ENCODE peak calls at places on chromosomes 3 and 15, in six cellular contexts. G is A673, M is Panc1, Z is body of pancreas, J is hepatocyte, C is neuronal stem cell. H is an unnamed sample. For H3K36me3 and H3K27me3, the result is how much of the 10 kb centered on the place peaks cover.

GRCh38 chr3:110589381-110589780 is 482.2 kb upstream of the NECTIN3 start:
- DNase-seq in M (no peak), G (no peak), Z (no peak), J (no peak), C (no peak), H (no peak)

GRCh38 chr3:4512895-4513616 is 19.9 kb downstream of the ITPR1 start:
- DNase-seq in G (no peak), Z (no peak), M (no peak), C (no peak), J (no peak), H (no peak)

GRCh38 chr15:99421172-99421656 is 144.6 kb upstream of the MEF2A start:
- DNase-seq in M (no peak), Z (peak), C (no peak), J (peak), G (no peak), H (no peak)

GRCh38 chr3:140430494-140430893 is 247.4 kb upstream of the TRIM42 start:
- DNase-seq in G (no peak), M (no peak), J (no peak), Z (no peak), C (no peak), H (no peak)

GRCh38 chr3:42535981-42536784 is 33.7 kb downstream of the VIPR1 start:
- DNase-seq in C (peak), G (peak), M (peak), J (peak), Z (peak), H (no peak)

GRCh38 chr3:177191108-177191779 is 6.0 kb downstream of the TBL1XR1 start:
- DNase-seq in M (no peak), J (no peak), Z (no peak), C (no peak), G (no peak), H (no peak)

GRCh38 chr3:157074490-157074889 is 85.5 kb downstream of the CCNL1 start:
- DNase-seq in C (no peak), M (no peak), G (no peak), J (no peak), Z (peak), H (no peak)

GRCh38 chr3:102106421-102107097 is 257.2 kb downstream of the NFKBIZ start:
- DNase-seq in G (no peak), C (no peak), J (no peak), Z (no peak), M (no peak), H (no peak)

GRCh38 chr3:81245043-81245442 is 516.4 kb downstream of the GBE1 start:
- DNase-seq in J (no peak), M (no peak), Z (no peak), G (no peak), C (no peak), H (no peak)

GRCh38 chr3:27319847-27320526 is 49.2 kb downstream of the NEK10 start:
- DNase-seq in G (no peak), Z (peak), C (no peak), J (no peak), M (no peak), H (no peak)

GRCh38 chr3:18556001-18556408 is 130.9 kb upstream of the SATB1 start:
- DNase-seq in C (no peak), J (no peak), Z (no peak), M (no peak), G (no peak), H (no peak)

GRCh38 chr3:137767146-137768020 is 3.3 kb downstream of the SOX14 start:
- DNase-seq in M (no peak), C (no peak), Z (no peak), J (no peak), G (no peak), H (no peak)

GRCh38 chr3:147191795-147192385 is 214.5 kb downstream of the ZIC4 start:
- DNase-seq in G (peak), J (peak), M (peak), C (peak), Z (peak), H (peak)

GRCh38 chr3:122021811-122022401 is at the start of gene ILDR1:
- DNase-seq in G (no peak), C (no peak), J (peak), Z (peak), M (no peak), H (no peak)

GRCh38 chr3:55160241-55160877 is 232.5 kb upstream of the LRTM1 start:
- DNase-seq in Z (peak), J (peak), G (peak), C (no peak), M (no peak), H (peak)

GRCh38 chr3:179750720-179751328 is 98.0 kb downstream of the USP13 start:
- DNase-seq in M (no peak), G (peak), J (peak), C (no peak), Z (no peak), H (no peak)

GRCh38 chr3:65922441-65922840 is 116.3 kb downstream of the MAGI1 start:
- DNase-seq in J (no peak), C (no peak), G (no peak), Z (no peak), M (no peak), H (no peak)

GRCh38 chr3:148884261-148884660 is 19.2 kb downstream of the CPA3 start:
- DNase-seq in J (no peak), M (no peak), Z (no peak), C (no peak), G (no peak), H (no peak)

GRCh38 chr15:83504365-83504764 is 57.2 kb downstream of the SH3GL3 start:
- DNase-seq in M (no peak), C (no peak), J (peak), Z (no peak), G (peak), H (peak)

GRCh38 chr15:74171965-74172541 is 1.5 kb upstream of the ISLR start:
- DNase-seq in G (no peak), J (no peak), C (no peak), Z (no peak), M (no peak), H (no peak)

GRCh38 chr15:43268111-43269105 is 1.7 kb upstream of the TGM5 start:
- DNase-seq in M (no peak), C (peak), Z (no peak), G (peak), J (no peak), H (no peak)

GRCh38 chr15:68795298-68795848 is 25.3 kb downstream of the ANP32A start:
- DNase-seq in J (peak), C (peak), G (peak), Z (peak), M (no peak), H (peak)

GRCh38 chr3:10483686-10484345 is 21.6 kb downstream of the ATP2B2 start:
- DNase-seq in C (no peak), Z (no peak), G (no peak), M (no peak), J (no peak), H (no peak)

GRCh38 chr15:58921267-58921666 is 12.2 kb downstream of the SLTM start:
- DNase-seq in J (no peak), G (no peak), C (no peak), M (no peak), Z (no peak), H (no peak)

GRCh38 chr3:67064105-67064504 is 66.0 kb downstream of the KBTBD8 start:
- DNase-seq in M (no peak), C (no peak), Z (no peak), G (no peak), J (no peak), H (no peak)

GRCh38 chr3:124429129-124429815 is 301.0 kb upstream of the UMPS start:
- DNase-seq in M (no peak), C (no peak), J (peak), Z (no peak), G (peak), H (no peak)

GRCh38 chr3:21174461-21174860 is 576.5 kb downstream of the ZNF385D start:
- DNase-seq in Z (no peak), J (no peak), M (no peak), G (no peak), C (no peak), H (no peak)

GRCh38 chr3:181901626-181902025 is 189.9 kb downstream of the SOX2 start:
- DNase-seq in Z (no peak), C (no peak), G (no peak), M (no peak), J (no peak), H (no peak)

GRCh38 chr3:141659821-141660597 is 78.1 kb upstream of the RNF7 start:
- DNase-seq in G (peak), J (peak), M (no peak), C (peak), Z (peak), H (peak)

GRCh38 chr3:50179710-50180109 is 11.7 kb upstream of the GNAT1 start:
- DNase-seq in J (no peak), G (no peak), M (no peak), C (no peak), Z (no peak), H (no peak)

DNA sequence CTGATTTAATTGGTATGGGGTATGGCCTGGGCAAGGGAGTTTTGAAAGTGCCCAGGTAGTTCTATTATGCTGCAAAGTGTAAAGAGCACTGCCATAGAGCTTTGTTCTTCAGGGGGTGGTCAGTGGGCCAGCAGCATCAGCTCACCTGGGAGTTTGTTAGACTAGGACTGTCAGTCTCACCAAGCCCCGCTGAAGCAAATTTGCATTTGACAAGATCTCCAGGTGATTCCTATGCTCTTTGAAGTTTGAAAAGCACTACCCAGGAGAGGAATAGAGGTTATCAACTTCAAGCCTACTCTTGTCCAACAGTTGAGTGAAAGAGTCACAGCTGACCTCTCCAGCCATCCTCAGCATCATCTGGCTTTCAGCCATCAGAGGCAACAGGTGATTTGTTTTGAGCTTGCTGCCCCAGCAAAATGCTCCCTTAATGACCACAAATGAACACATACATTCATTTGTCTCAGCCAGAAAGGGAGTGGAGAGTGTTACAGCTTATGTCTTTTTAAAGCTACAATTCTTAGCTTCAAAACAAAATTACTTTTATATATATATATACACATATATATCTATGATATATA is 8.0 kb downstream of the ZSCAN2 start:
- DNase-seq in C (no peak), J (no peak), G (no peak), M (no peak), Z (no peak), H (no peak)
- H3K36me3 ChIP-seq in C (under half), J (under half), G (under half), M (under half), Z (under half), H (under half)

DNA sequence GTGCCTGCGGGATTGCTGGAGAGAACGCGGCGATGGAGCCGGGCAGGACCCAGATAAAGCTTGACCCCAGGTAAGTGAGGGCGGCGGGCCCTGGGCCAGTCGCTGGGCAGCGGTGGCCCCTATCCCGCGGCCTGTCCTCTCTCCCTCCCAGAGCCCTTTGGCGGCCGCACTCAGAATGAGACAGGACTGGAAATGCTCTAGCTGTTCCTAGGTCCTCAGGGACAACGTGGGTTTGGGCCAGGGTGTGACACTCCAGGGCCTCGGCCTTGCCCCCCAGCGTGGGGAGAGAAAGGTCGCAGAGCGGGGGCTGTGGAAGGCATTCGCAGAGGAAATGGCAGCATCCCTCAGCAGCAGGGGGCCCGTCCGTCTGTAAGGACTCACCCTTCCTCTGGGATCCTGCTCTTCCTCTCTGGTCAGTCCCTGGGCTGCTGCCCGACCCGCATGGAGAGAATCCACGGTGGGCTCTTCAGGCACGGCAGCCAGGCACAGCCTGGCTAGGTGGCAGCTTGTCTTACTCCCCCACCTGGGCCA is 412 bp downstream of the SLC51A start:
- DNase-seq in Z (no peak), G (no peak), M (no peak), C (no peak), J (no peak), H (no peak)
- H3K4me3 ChIP-seq in Z (no peak), G (no peak), M (no peak), C (no peak), J (no peak), H (no peak)

DNA sequence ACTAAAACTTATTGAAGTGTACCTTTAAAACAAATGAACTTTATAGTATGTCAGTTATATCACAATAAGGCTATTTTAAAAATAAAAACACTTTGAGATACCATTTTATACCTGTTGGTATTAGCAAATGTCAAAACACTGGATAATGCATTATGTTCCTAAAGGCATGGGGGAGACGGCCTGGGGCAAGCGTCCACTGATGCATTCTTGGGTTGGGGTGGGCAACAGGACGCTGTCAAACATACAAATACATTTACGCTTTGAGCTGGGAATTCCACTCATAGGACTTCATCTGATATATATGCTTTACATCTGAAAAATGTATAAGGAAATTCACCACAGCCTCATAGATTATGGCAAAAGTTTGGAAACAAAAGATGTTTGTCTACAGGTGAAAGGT is 7.6 kb upstream of the GATA2 start:
- DNase-seq in J (no peak), M (no peak), G (no peak), C (no peak), Z (no peak), H (no peak)
- H3K27me3 ChIP-seq in J (under half), M (under half), G (under half), C (half or more), Z (under half), H (under half)

GRCh38 chr3:58154752-58155449 is 55.9 kb downstream of the DNASE1L3 start:
- DNase-seq in G (no peak), J (no peak), M (no peak), Z (peak), C (no peak), H (no peak)
- H3K36me3 ChIP-seq in G (under half), J (under half), M (under half), Z (under half), C (under half), H (half or more)

DNA sequence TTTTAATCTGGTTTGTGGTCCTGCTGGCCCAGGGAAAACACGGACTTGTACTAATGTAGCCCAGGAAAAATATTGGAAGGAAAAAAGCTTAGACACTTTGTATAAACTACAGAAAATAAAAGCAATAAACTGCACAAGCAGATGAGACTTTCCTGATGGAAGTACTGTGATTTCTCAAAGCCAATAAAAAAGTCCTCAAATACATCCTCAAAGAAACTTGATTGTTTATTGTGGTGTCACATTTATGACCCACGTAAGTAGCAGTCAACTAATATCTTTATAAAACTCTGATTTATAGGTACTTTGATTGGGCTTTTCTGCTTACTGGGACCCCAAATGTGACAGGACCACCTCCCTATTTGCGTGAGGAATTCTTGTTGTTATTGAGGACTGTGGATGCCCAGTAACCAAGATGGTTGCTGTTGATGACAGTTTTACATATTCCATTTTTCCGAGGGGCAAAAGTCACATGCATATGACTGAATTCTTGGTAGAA is 159.2 kb upstream of the TSC22D2 start:
- DNase-seq in G (no peak), Z (no peak), J (no peak), M (no peak), C (no peak), H (no peak)
- H3K4me3 ChIP-seq in G (no peak), Z (no peak), J (no peak), M (no peak), C (no peak), H (no peak)

DNA sequence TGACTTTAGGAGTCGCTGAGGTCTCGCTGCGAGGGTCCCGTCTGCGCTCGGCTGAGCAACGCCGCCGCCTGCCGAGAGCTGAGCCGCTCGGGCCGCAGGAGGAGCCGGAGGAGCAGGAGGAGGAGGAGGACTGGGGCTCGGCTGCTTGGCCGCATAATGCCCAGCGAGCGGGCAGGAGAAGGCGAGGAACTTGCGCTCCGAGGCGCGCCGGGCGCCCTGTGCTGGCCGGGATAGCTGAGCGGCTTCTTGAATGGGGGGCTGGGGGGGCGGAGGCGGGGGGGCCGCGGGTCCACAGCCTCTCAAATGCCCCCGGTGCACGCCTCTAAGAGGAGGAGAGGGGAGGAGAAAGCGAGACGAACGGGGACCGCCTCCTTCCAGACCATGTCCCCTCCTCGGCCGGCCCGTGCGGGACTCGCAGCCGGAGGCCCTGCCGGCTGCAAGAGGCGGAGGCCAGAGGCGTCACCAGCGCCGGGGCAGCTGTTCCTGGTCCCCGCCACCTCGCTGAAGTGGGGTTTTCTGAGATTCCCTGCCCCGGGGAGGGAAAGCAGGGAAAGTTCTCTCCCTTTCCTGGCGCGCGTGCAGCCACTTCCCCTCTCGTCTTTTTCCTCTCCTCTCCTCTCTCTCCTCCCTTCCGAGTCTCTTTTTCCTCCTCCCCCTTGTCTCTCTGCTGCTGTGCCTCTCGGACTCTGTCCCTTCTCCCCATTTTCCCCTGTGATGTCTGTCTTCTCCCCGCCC is at the start of gene ADAMTS9:
- DNase-seq in G (peak), J (peak), C (peak), M (no peak), Z (peak), H (peak)
- H3K27me3 ChIP-seq in G (under half), J (under half), C (under half), M (under half), Z (under half), H (under half)

DNA sequence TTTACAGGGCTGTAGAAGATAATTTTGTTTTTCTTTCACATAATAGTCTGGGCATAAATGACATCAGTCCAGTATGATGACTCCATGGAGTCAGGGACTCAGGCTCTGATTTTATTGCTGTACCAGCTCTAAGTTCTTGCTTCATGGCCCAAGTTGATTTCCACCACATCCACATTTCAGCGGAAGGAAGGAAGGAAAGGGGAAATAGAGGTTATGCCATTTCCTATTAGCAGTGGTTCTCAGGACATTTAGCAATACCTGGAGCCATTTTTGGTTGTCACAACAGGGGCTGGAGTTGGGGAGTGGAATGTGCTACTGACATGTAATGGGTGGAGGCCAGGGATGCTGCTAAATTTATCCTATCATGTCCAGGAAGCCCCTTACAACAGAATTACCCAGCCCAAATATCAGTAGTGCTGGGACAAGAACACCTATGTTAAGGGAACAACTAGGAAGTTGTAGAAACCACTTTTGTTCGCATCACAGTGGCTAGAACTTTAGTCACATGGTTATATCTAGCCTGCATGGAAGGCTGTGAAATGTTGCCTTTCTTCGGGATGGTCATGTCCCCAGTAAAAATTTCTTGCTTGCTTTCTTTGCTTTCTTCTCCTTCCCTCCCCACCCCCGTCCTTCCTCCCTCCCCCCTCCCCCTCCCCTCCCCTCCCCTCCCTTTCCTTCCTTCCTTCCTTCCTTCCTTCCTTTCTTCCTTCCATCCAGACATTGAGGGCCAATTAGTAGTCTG is 42.1 kb downstream of the OXSR1 start:
- DNase-seq in Z (no peak), J (no peak), G (no peak), M (no peak), C (no peak), H (no peak)
- H3K36me3 ChIP-seq in Z (under half), J (under half), G (under half), M (under half), C (under half), H (under half)